ENCODE peak calls at places on chromosomes 16 and 17, in ten cellular contexts. P, X, W, C, M, K, I, B, S and O are unnamed samples.

GRCh38 chr16:61149709-61150108 is 886.5 kb downstream of the CDH8 start:
- DNase-seq in K (no peak), C (no peak), W (no peak), I (no peak), P (no peak), M (no peak), S (no peak), B (no peak), X (no peak), O (no peak)

GRCh38 chr17:21174719-21175118 is 39.2 kb downstream of the TMEM11 start:
- DNase-seq in I (no peak), K (no peak), X (no peak), S (peak), B (no peak), C (no peak), M (no peak), P (no peak), W (peak), O (peak)

GRCh38 chr17:47693667-47694017 is 319 bp upstream of the TBKBP1 start:
- DNase-seq in P (peak), M (no peak), W (no peak), B (no peak), K (no peak), C (no peak), S (no peak), X (no peak), I (no peak), O (no peak)

GRCh38 chr16:66168777-66169176 is 197.7 kb upstream of the CDH5 start:
- DNase-seq in I (no peak), K (no peak), B (no peak), P (no peak), S (no peak), X (no peak), M (no peak), W (no peak), C (no peak), O (no peak)

GRCh38 chr16:57694556-57695377 is at the start of gene DRC7:
- DNase-seq in W (peak), M (peak), I (peak), S (peak), X (peak), B (no peak), P (peak), C (no peak), K (no peak), O (peak)

GRCh38 chr17:41464682-41465081 is 2.5 kb downstream of the KRT32 start:
- DNase-seq in P (no peak), I (no peak), K (peak), B (no peak), M (no peak), C (no peak), S (peak), X (no peak), W (peak), O (no peak)

GRCh38 chr16:3094289-3095027 is 4.6 kb downstream of the ZSCAN10 start:
- DNase-seq in C (no peak), M (peak), W (peak), K (no peak), B (peak), P (peak), I (no peak), X (peak), S (peak), O (peak)

GRCh38 chr16:80105160-80105559 is 435.6 kb upstream of the DYNLRB2 start:
- DNase-seq in S (no peak), K (no peak), C (no peak), M (no peak), X (no peak), W (no peak), P (no peak), B (no peak), I (no peak), O (no peak)

GRCh38 chr17:63274156-63274555 is 171.9 kb downstream of the CYB561 start:
- DNase-seq in I (no peak), C (no peak), K (no peak), S (peak), M (no peak), X (no peak), W (no peak), B (no peak), P (no peak), O (no peak)

GRCh38 chr17:21357281-21357680 is 18.9 kb upstream of the KCNJ12 start:
- DNase-seq in X (no peak), S (no peak), K (no peak), W (no peak), M (no peak), P (no peak), C (no peak), I (no peak), B (no peak), O (no peak)

GRCh38 chr17:35947156-35947585 is 3.7 kb upstream of the LYZL6 start:
- DNase-seq in K (no peak), P (peak), B (peak), X (peak), M (peak), S (peak), C (no peak), W (peak), I (peak), O (peak)

GRCh38 chr16:68508013-68508412 is 31.1 kb upstream of the ZFP90 start:
- DNase-seq in X (no peak), P (no peak), I (no peak), W (no peak), K (no peak), B (no peak), C (no peak), M (no peak), S (no peak), O (no peak)

GRCh38 chr17:73911726-73912359 is 267.6 kb upstream of the SDK2 start:
- DNase-seq in M (no peak), B (no peak), W (no peak), I (no peak), C (no peak), X (no peak), S (no peak), K (no peak), P (no peak), O (peak)

GRCh38 chr16:58042001-58042885 is 16.7 kb downstream of the MMP15 start:
- DNase-seq in K (no peak), W (no peak), P (no peak), I (no peak), C (no peak), S (no peak), X (no peak), M (peak), B (no peak), O (no peak)

GRCh38 chr16:78659216-78659615 is 559.8 kb downstream of the WWOX start:
- DNase-seq in X (no peak), C (no peak), K (no peak), I (no peak), W (no peak), M (no peak), S (no peak), B (no peak), P (no peak), O (no peak)

GRCh38 chr17:67582632-67583230 is 135.0 kb upstream of the NOL11 start:
- DNase-seq in W (peak), I (peak), P (no peak), C (no peak), S (no peak), M (no peak), X (no peak), B (no peak), K (no peak), O (no peak)

GRCh38 chr16:49874613-49875237 is 18.8 kb upstream of the ZNF423 start:
- DNase-seq in S (no peak), B (no peak), W (no peak), X (no peak), M (no peak), K (no peak), P (no peak), I (no peak), C (no peak), O (no peak)

GRCh38 chr16:49881890-49882289 is 26.0 kb upstream of the ZNF423 start:
- DNase-seq in B (no peak), K (no peak), W (no peak), I (no peak), C (no peak), X (no peak), S (no peak), P (no peak), M (no peak), O (no peak)

GRCh38 chr16:49875812-49876715 is 20.2 kb upstream of the ZNF423 start:
- DNase-seq in K (no peak), B (no peak), M (no peak), C (no peak), S (no peak), W (no peak), X (no peak), P (no peak), I (no peak), O (no peak)

DNA sequence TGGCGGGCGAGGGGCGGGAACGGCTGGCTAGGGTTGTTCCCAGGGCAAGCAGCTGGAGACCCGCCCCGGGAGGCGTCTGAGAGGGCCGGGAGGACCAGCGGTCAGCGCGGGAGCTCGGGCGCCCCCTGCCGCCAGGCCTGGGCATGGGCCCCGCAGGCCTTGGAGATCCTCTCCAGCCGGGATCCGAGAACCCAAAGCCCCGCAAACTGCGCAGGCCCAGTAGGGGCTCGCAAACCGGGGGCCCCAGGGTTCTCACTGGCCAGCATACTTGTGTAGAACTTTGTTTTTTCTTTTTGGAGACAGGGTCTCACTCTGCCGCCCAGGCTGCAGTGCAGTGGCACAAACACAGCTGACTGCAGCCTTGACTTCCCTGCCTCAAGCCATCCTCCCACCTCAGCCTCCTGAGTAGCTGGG is 20.8 kb upstream of the ZNF423 start:
- DNase-seq in S (peak), P (peak), B (no peak), I (peak), C (peak), X (peak), W (peak), M (peak), K (no peak), O (peak)
- TF ChIP-seq CTCF in S (peak), P (peak), B (peak), I (peak), C (peak), X (peak), W (no peak), M (peak), K (peak), O (peak)

DNA sequence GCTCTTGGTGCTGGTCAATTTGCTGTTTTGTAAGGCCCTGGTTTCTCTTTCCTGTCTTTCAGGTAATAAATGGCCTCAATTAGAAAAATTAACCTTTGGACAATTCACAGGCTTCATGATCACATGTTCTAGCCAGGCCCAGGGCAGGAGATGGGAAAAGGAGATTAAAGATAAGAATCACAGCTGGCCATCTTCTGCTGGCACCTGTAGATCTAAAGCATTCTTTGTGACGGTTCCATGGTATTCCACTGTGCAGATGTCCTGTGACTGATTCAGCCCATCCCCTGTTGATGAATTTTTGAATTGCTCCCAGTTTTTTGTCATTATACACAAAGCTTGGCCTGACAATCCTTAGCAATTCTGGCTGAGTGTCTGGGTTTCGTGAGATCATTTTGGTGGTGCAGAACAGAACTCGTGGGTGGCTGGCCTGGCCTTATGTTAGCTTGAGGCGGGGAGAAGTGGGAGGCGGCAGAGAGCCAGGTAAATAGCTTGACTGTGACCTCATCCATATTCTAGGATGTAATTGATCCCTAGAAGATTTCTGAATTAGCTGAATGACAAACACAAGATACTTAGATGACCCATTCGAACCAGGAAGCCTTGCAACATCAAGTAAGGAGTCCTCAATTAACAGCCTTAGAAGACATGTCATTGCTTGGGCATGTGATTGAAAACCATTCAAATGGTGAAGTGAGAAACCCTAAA is 14.1 kb downstream of the TMC5 start:
- DNase-seq in C (no peak), I (no peak), X (no peak), M (no peak), W (peak), P (no peak), S (no peak), K (no peak), B (no peak), O (no peak)
- TF ChIP-seq CTCF in C (no peak), I (no peak), X (no peak), M (no peak), W (no peak), P (no peak), S (no peak), K (no peak), B (no peak), O (no peak)

GRCh38 chr17:80926601-80927250 is 64.9 kb upstream of the CHMP6 start:
- DNase-seq in C (peak), I (no peak), S (no peak), X (no peak), P (no peak), K (no peak), B (no peak), W (no peak), M (no peak), O (no peak)
- TF ChIP-seq CTCF in C (no peak), I (no peak), S (peak), X (no peak), P (no peak), K (no peak), B (no peak), W (no peak), M (no peak), O (no peak)

DNA sequence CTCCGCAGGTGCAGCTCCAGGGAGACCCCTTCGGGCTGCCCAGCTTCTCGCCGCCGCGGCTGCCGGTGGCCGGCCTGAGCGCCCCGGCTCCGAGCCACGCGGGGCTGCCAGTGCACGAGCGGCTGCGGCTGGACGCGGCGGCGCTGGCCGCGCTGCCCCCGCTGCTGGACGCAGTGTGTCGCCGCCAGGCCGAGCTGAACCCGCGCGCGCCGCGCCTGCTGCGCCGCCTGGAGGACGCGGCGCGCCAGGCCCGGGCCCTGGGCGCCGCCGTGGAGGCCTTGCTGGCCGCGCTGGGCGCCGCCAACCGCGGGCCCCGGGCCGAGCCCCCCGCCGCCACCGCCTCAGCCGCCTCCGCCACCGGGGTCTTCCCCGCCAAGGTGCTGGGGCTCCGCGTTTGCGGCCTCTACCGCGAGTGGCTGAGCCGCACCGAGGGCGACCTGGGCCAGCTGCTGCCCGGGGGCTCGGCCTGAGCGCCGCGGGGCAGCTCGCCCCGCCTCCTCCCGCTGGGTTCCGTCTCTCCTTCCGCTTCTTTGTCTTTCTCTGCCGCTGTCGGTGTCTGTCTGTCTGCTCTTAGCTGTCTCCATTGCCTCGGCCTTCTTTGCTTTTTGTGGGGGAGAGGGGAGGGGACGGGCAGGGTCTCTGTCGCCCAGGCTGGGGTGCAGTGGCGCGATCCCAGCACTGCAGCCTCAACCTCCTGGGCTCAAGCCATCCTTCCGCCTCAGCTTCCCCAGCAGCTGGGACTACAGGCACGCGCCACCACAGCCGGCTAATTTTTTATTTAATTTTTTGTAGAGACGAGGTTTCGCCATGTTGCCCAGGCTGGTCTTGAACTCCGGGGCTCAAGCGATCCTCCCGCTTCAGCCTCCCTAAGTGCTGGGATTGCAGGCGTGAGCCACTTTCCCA is 5.9 kb downstream of the CTF1 start:
- DNase-seq in W (peak), P (peak), I (peak), S (peak), M (peak), C (peak), K (no peak), B (no peak), X (peak), O (peak)
- TF ChIP-seq CTCF in W (no peak), P (peak), I (peak), S (no peak), M (peak), C (peak), K (peak), B (no peak), X (peak), O (peak)

DNA sequence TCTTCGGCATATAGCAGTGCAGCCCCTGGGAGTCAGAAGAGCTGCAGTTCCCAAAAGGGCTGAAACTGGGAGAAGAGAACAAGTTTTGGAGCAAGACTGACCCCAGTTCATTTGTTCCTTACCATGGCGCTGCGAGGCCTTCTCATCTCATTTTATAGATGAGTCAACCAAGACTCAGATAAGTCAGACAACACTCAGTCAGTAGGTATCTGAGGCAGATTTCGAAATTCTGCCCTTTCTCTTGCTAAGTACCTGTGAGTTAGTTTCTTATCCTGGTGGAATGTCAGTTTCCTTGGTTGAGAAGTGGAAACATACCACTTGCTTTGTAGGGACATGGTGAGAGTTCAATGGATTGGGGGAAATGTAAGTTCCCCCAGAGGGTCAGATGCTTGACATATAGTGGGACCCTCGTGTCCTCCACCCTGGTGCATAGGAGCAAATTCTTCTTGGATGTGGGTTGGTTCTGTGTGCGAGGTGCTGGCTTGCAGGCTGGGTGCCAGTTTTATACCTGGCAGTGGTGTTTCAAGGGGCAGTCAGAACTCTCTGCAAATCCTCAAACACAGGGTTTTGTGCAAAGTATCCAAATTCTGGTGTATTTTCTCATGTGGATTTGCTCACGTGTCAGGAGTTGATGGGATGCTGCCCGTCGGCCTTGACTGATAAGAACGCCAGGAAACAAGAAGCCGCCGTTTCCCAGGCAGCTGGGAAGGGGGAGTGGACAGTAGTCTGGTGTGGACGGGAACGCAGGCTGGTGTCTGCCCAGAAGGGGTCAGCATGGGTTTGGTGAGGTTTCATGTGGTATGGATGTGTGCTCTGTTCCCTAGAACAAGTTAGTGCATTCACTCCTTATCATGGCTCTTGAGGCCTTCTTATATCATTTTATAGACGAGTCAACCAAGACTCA is 61.1 kb upstream of the CIBAR2 start:
- DNase-seq in C (no peak), S (peak), M (no peak), P (no peak), K (peak), X (no peak), I (no peak), B (no peak), W (no peak), O (no peak)
- TF ChIP-seq CTCF in C (no peak), S (peak), M (no peak), P (no peak), K (peak), X (no peak), I (no peak), B (no peak), W (no peak), O (no peak)

DNA sequence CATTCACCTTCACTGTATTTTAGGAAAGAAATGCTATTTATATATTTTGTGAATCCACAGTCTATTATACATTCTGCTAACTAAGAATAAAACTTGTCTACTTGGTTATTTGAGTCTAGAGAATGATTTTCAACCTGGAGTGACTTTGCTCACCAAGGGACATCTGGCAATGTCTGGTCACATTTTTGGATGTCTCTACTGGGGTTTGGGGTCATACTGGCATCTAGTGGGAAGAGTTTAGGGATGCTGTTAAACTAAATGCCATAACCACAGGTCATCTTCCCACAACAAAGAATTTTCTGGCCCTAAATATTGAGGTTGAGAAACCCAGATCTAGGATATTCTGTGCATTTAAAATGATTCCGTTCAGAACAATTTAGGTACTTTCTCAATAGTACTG is 26.0 kb downstream of the KCNJ16 start:
- DNase-seq in M (no peak), S (no peak), P (no peak), I (no peak), B (no peak), K (no peak), W (no peak), X (no peak), C (no peak), O (no peak)
- TF ChIP-seq CTCF in M (no peak), S (no peak), P (no peak), I (no peak), B (no peak), K (peak), W (no peak), X (no peak), C (no peak), O (no peak)

GRCh38 chr16:1262846-1263221 is 7.0 kb downstream of the TPSD1 start:
- DNase-seq in X (no peak), B (no peak), S (no peak), M (no peak), C (no peak), I (no peak), P (no peak), W (no peak), K (no peak), O (no peak)
- TF ChIP-seq CTCF in X (no peak), B (no peak), S (no peak), M (no peak), C (no peak), I (no peak), P (no peak), W (no peak), K (no peak), O (no peak)